ENCODE peak calls at places on chromosomes 11 and 22, in seven cellular contexts. K is K562, D is HCT116, A is GM12878, J is SK-N-SH, O is H1, Q is HepG2. Y is an unnamed sample.

GRCh38 chr11:64890084-64890944 is 11.9 kb upstream of the EHD1 start:
- DNase-seq in D (no peak), A (no peak), O (no peak), Q (no peak), K (no peak), J (no peak), Y (no peak)

GRCh38 chr11:101717621-101718020 is 133.8 kb upstream of the TRPC6 start:
- DNase-seq in Q (no peak), J (no peak), D (no peak), O (no peak), A (no peak), K (no peak), Y (no peak)

GRCh38 chr22:38046070-38046748 is 11.0 kb upstream of the PICK1 start:
- DNase-seq in A (no peak), Q (no peak), K (no peak), J (no peak), O (no peak), D (no peak), Y (no peak)

GRCh38 chr11:112157274-112157766 is 6.6 kb downstream of the IL18 start:
- DNase-seq in K (no peak), O (no peak), J (no peak), Q (peak; percentile 94), A (no peak), D (peak; percentile 98), Y (no peak)

GRCh38 chr11:71446942-71447688 is 1.1 kb downstream of the DHCR7 start:
- DNase-seq in J (no peak), A (no peak), D (no peak), Q (peak; percentile 73), O (no peak), K (no peak), Y (no peak)

GRCh38 chr11:45590743-45591142 is 74.7 kb downstream of the CHST1 start:
- DNase-seq in O (no peak), K (no peak), Q (no peak), A (no peak), D (no peak), J (peak; percentile 53), Y (no peak)

GRCh38 chr22:44331881-44332714 is 19.3 kb upstream of the SHISAL1 start:
- DNase-seq in Q (no peak), O (no peak), J (peak; percentile 86), D (no peak), A (no peak), K (no peak), Y (no peak)

GRCh38 chr22:45887202-45888131 is 89.5 kb downstream of the WNT7B start:
- DNase-seq in A (no peak), Q (no peak), O (no peak), K (no peak), D (no peak), J (no peak), Y (no peak)

GRCh38 chr11:38123673-38124072 is 1525.6 kb upstream of the RAG2 start:
- DNase-seq in K (no peak), J (no peak), Q (no peak), A (no peak), O (no peak), D (no peak), Y (no peak)

GRCh38 chr22:47036936-47037485 is 274.6 kb downstream of the TBC1D22A start:
- DNase-seq in D (no peak), A (no peak), J (no peak), Q (no peak), O (no peak), K (no peak), Y (no peak)

GRCh38 chr22:41204066-41204465 is 1.0 kb upstream of the L3MBTL2 start:
- DNase-seq in A (no peak), D (no peak), K (no peak), O (no peak), J (no peak), Q (no peak), Y (no peak)

GRCh38 chr22:47027766-47028165 is 265.3 kb downstream of the TBC1D22A start:
- DNase-seq in Q (no peak), K (no peak), A (no peak), O (no peak), D (no peak), J (peak; percentile 19), Y (no peak)

GRCh38 chr11:9953994-9954626 is 290.2 kb downstream of the SWAP70 start:
- DNase-seq in K (no peak), D (no peak), J (no peak), Q (no peak), A (no peak), O (no peak), Y (no peak)

GRCh38 chr22:30425616-30426394 is at the start of gene MTFP1:
- DNase-seq in D (no peak), A (no peak), K (peak; percentile 62), J (peak; percentile 89), Q (peak; percentile 66), O (no peak), Y (peak; percentile 47)

GRCh38 chr11:78313181-78313788 is 104.3 kb downstream of the GAB2 start:
- DNase-seq in K (no peak), O (no peak), J (no peak), Q (peak; percentile 36), D (peak; percentile 10), A (no peak), Y (no peak)

GRCh38 chr11:11620966-11621880 is 582 bp downstream of the GALNT18 start:
- DNase-seq in D (no peak), Q (no peak), O (no peak), K (peak; percentile 10), J (peak; percentile 59), A (no peak), Y (no peak)

GRCh38 chr22:45077286-45077685 is 67.5 kb upstream of the PHF21B start:
- DNase-seq in K (no peak), J (no peak), A (no peak), D (no peak), Q (no peak), O (no peak), Y (no peak)

GRCh38 chr11:87722756-87723599 is 452.3 kb downstream of the RAB38 start:
- DNase-seq in K (peak; percentile 13), J (peak; percentile 5), O (no peak), A (no peak), D (no peak), Q (peak; percentile 7), Y (no peak)

GRCh38 chr11:134271978-134272377 is 4.2 kb upstream of the GLB1L3 start:
- DNase-seq in Q (no peak), D (no peak), K (no peak), A (no peak), J (no peak), O (no peak), Y (no peak)

GRCh38 chr11:117828641-117829368 is 4.3 kb upstream of the FXYD2 start:
- DNase-seq in K (peak; percentile 36), Q (no peak), A (no peak), D (no peak), O (no peak), J (no peak), Y (no peak)

GRCh38 chr11:110128161-110128560 is 35.0 kb downstream of the ZC3H12C start:
- DNase-seq in A (no peak), K (no peak), Q (no peak), J (peak; percentile 36), D (no peak), O (peak; percentile 19), Y (peak; percentile 46)

GRCh38 chr22:20581503-20582170 is 74.2 kb downstream of the MED15 start:
- DNase-seq in D (no peak), O (no peak), A (no peak), K (peak; percentile 81), J (no peak), Q (no peak), Y (no peak)

GRCh38 chr11:57639321-57640067 is 10.2 kb downstream of the YPEL4 start:
- DNase-seq in O (peak; percentile 99), K (no peak), J (peak; percentile 66), A (no peak), D (no peak), Q (peak; percentile 58), Y (peak; percentile 99)

GRCh38 chr11:117453886-117454563 is 126.4 kb downstream of the CEP164 start:
- DNase-seq in O (no peak), D (no peak), A (no peak), Q (no peak), J (no peak), K (no peak), Y (no peak)

GRCh38 chr22:23837911-23838685 is 708 bp downstream of the DERL3 start:
- DNase-seq in J (peak; percentile 10), D (no peak), O (no peak), Q (no peak), K (peak; percentile 27), A (no peak), Y (no peak)

DNA sequence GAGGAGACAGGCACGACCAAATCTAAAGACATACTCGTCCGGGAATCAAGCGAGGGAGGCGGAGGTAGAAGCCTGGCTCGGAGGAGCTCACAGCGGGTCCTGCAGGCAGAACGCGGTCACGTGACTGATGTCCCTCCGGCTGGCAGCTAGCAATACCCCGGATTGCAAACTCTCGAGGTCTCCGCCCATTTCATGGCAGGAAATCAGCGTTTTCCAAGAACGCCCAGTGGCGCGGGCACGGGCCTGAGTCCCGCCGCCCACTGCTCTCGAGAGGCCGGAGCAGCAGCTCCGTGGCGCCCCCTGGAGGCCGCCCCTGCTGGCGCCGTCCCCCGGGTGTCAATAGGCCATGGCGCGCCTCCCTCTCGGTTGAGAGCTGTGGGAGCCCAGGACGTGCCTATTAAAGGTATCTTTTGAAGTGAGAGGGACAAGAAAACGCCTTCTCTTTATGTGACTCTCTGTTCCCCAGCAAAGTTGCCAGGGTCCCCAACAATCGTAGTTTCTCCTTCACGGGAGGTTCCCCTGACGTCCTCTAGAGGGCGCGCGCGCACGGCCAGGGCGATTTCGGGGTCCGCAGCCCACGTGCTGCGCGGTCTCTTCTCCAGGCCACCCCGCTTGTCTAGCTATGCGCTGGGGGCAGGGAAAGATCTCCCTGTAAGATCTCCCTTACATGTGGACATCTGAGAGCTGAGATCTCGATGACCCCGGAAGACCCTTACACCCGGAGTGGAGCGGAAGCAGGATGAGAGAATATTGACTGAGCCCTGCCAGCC is 37.3 kb upstream of the RBFOX2 start:
- DNase-seq in O (peak; percentile 88), D (peak; percentile 91), K (peak; percentile 84), Q (peak; percentile 85), A (no peak), J (peak; percentile 91), Y (peak; percentile 90)
- H3K9ac ChIP-seq in O (peak overlapping the region; percentile 68), D (peak overlapping the region; percentile 70), K (peak overlapping the region; percentile 90), Q (peak overlapping the region; percentile 71), A (no peak overlapping the region), J (peak overlapping the region; percentile 74), Y (peak overlapping the region; percentile 86)

DNA sequence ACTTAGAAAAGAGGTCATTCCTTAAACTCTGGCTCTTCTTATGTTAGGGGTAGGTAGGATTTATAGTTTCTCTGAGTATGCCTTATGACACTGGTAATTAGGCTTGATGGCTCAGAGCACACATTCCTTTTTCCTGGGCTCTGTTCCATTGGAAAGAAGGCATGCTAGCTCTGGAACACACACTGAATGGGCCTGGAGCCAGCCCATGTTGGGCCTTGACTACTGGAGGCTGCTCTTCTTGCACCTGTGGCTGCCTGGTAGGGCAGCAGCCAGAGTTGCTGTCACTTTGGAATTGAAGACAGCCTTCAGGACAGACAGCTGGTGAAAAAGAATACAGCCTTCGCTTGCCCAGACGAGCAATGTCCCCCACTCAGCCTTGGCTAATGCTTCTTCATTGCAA is 18.2 kb downstream of the MCAM start:
- DNase-seq in O (no peak), D (no peak), J (no peak), Q (no peak), A (no peak), K (no peak), Y (no peak)
- H3K36me3 ChIP-seq in O (peaks cover 65% of the 10 kb centered on the region), D (peaks cover 21% of the 10 kb centered on the region), J (peaks cover 76% of the 10 kb centered on the region), Q (peaks cover 45% of the 10 kb centered on the region), A (peaks cover 10% of the 10 kb centered on the region), K (peaks cover 70% of the 10 kb centered on the region), Y (peaks cover 72% of the 10 kb centered on the region)

GRCh38 chr11:74926304-74927030 is 22.4 kb downstream of the XRRA1 start:
- DNase-seq in D (no peak), A (no peak), J (no peak), O (no peak), K (no peak), Q (no peak), Y (no peak)
- TF ChIP-seq YY1 in D (no peak), A (no peak), J (no peak), O (no peak), K (no peak), Q (no peak), Y (no peak)

GRCh38 chr22:50271519-50271970 is 1.4 kb upstream of the MAPK11 start:
- DNase-seq in D (no peak), A (no peak), O (no peak), K (peak; percentile 82), J (peak; percentile 93), Q (peak; percentile 34), Y (no peak)
- H3K9ac ChIP-seq in D (no peak overlapping the region), A (no peak overlapping the region), O (no peak overlapping the region), K (no peak overlapping the region), J (peak overlapping the region; percentile 66), Q (no peak overlapping the region), Y (no peak overlapping the region)